ENCODE peak calls at places on chromosomes 2 and 18, in four cellular contexts. One of them, this sample, is unnamed.

GRCh38 chr2:165837122-165837521 is 43.1 kb upstream of the GALNT3 start:
- DNase-seq in MM.1S: no peak
- DNase-seq in psoas muscle: no peak
- DNase-seq in transverse colon: no peak
- DNase-seq in this sample: no peak

GRCh38 chr18:26524952-26525351 is 23.4 kb downstream of the KCTD1 start:
- DNase-seq in MM.1S: no peak
- DNase-seq in psoas muscle: no peak
- DNase-seq in transverse colon: no peak
- DNase-seq in this sample: no peak

GRCh38 chr2:215914067-215914776 is 99.1 kb downstream of the MREG start:
- DNase-seq in MM.1S: peak
- DNase-seq in psoas muscle: no peak
- DNase-seq in transverse colon: no peak
- DNase-seq in this sample: no peak

GRCh38 chr18:12754511-12754910 is 51.7 kb downstream of the PSMG2 start:
- DNase-seq in MM.1S: no peak
- DNase-seq in psoas muscle: no peak
- DNase-seq in transverse colon: no peak
- DNase-seq in this sample: no peak

GRCh38 chr18:7575465-7576026 is 8.4 kb downstream of the PTPRM start:
- DNase-seq in MM.1S: peak
- DNase-seq in psoas muscle: no peak
- DNase-seq in transverse colon: no peak
- DNase-seq in this sample: no peak

GRCh38 chr2:73243884-73244570 is 9.9 kb downstream of the CCT7 start:
- DNase-seq in MM.1S: no peak
- DNase-seq in psoas muscle: no peak
- DNase-seq in transverse colon: no peak
- DNase-seq in this sample: no peak

GRCh38 chr2:237227190-237227988 is 141.7 kb downstream of the COPS8 start:
- DNase-seq in MM.1S: no peak
- DNase-seq in psoas muscle: no peak
- DNase-seq in transverse colon: no peak
- DNase-seq in this sample: no peak

GRCh38 chr2:181120625-181121024 is 140.2 kb downstream of the UBE2E3 start:
- DNase-seq in MM.1S: no peak
- DNase-seq in psoas muscle: no peak
- DNase-seq in transverse colon: no peak
- DNase-seq in this sample: no peak

GRCh38 chr2:222318026-222318711 is 19.4 kb upstream of the PAX3 start:
- DNase-seq in MM.1S: peak
- DNase-seq in psoas muscle: peak
- DNase-seq in transverse colon: peak
- DNase-seq in this sample: peak

GRCh38 chr2:46179037-46179621 is 118.1 kb upstream of the EPAS1 start:
- DNase-seq in MM.1S: no peak
- DNase-seq in psoas muscle: peak
- DNase-seq in transverse colon: peak
- DNase-seq in this sample: peak

GRCh38 chr2:121155502-121156056 is 129.4 kb downstream of the TFCP2L1 start:
- DNase-seq in MM.1S: no peak
- DNase-seq in psoas muscle: no peak
- DNase-seq in transverse colon: peak
- DNase-seq in this sample: no peak

GRCh38 chr18:36888778-36889177 is 59.9 kb downstream of the KIAA1328 start:
- DNase-seq in MM.1S: no peak
- DNase-seq in psoas muscle: no peak
- DNase-seq in transverse colon: no peak
- DNase-seq in this sample: no peak

GRCh38 chr2:151009437-151010175 is 252.1 kb downstream of the RBM43 start:
- DNase-seq in MM.1S: no peak
- DNase-seq in psoas muscle: no peak
- DNase-seq in transverse colon: no peak
- DNase-seq in this sample: no peak

GRCh38 chr18:44973282-44973681 is 292.6 kb downstream of the SETBP1 start:
- DNase-seq in MM.1S: peak
- DNase-seq in psoas muscle: no peak
- DNase-seq in transverse colon: no peak
- DNase-seq in this sample: no peak

GRCh38 chr2:1496394-1496821 is 83.1 kb downstream of the TPO start:
- DNase-seq in MM.1S: no peak
- DNase-seq in psoas muscle: no peak
- DNase-seq in transverse colon: no peak
- DNase-seq in this sample: no peak

GRCh38 chr2:1497122-1497611 is 83.9 kb downstream of the TPO start:
- DNase-seq in MM.1S: no peak
- DNase-seq in psoas muscle: no peak
- DNase-seq in transverse colon: no peak
- DNase-seq in this sample: no peak

GRCh38 chr2:1499033-1499795 is 86.0 kb downstream of the TPO start:
- DNase-seq in MM.1S: no peak
- DNase-seq in psoas muscle: no peak
- DNase-seq in transverse colon: no peak
- DNase-seq in this sample: no peak

GRCh38 chr2:1495676-1496393 is 82.6 kb downstream of the TPO start:
- DNase-seq in MM.1S: no peak
- DNase-seq in psoas muscle: no peak
- DNase-seq in transverse colon: peak
- DNase-seq in this sample: no peak

DNA sequence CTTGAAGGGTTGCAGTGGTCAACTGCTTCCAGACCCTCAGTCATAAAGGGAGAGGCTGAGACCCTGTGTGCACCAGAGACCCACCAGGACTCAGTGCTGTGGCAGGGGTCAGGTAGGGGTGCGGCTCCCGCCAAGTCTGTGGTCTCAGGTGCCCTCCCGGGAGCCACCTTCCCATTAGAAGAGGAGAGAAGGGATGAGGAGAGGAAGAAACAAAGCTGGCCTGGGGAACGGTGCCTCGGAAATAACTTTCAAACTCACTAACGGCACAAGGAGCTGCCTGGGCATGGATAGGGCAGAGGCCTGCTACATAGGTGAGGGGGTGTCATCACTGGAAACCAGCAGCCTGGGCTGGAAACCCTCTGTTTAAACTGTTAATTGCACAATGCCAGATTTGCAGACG is 84.9 kb downstream of the TPO start:
- DNase-seq in MM.1S: no peak
- DNase-seq in psoas muscle: no peak
- DNase-seq in transverse colon: no peak
- DNase-seq in this sample: no peak
- H3K27ac ChIP-seq in MM.1S: no peak
- H3K27ac ChIP-seq in psoas muscle: no peak
- H3K27ac ChIP-seq in transverse colon: no peak
- H3K27ac ChIP-seq in this sample: no peak

GRCh38 chr18:55280515-55280914 is 307.5 kb downstream of the TCF4 start:
- DNase-seq in MM.1S: no peak
- DNase-seq in psoas muscle: no peak
- DNase-seq in transverse colon: no peak
- DNase-seq in this sample: no peak

GRCh38 chr18:55272510-55273243 is 313.4 kb upstream of the CCDC68 start:
- DNase-seq in MM.1S: no peak
- DNase-seq in psoas muscle: no peak
- DNase-seq in transverse colon: no peak
- DNase-seq in this sample: no peak

GRCh38 chr18:55269632-55270031 is 310.4 kb upstream of the CCDC68 start:
- DNase-seq in MM.1S: no peak
- DNase-seq in psoas muscle: no peak
- DNase-seq in transverse colon: no peak
- DNase-seq in this sample: no peak

DNA sequence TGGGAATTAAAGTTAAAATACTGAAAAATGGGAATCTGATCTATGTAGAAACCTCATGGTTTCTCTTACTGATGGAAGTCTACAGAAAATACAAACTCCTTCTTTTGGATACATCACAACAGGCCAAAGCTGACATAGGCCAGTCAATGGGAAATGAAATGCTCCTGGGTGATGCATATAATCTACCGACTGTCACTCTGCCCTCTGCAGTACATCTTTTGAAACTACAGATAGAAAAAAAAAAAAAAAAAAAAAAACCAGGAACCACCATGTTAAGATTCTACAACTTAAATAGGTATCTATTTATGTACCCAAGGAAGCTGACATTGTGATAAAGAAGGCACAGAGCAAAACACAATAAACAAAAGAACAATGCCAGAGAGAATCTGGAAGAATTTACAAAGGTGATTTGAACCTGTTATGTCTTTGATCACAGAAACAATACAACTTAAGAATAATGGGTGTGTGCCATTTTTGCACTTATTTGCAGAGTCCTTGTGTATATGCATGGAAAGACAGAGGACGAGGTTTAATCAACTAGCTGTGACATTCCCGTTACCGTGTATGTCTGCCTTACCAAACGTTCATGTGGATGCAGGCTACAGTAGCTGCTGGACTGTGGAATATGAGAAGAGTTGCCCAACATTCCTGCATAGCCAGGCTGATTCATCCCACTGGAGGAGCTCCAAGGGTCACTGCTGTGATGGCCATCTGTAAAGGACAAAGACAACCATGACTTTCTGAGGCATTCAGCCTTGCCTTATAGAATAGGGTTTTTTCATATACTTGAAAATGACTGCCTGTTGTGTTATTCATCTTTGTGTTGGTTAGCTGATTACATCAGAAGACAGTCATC is 312.7 kb downstream of the TCF4 start:
- DNase-seq in MM.1S: peak
- DNase-seq in psoas muscle: peak
- DNase-seq in transverse colon: no peak
- DNase-seq in this sample: no peak
- TF ChIP-seq CTCF in MM.1S: peak
- TF ChIP-seq CTCF in psoas muscle: peak
- TF ChIP-seq CTCF in transverse colon: no peak
- TF ChIP-seq CTCF in this sample: no peak

GRCh38 chr2:28387082-28387960 is 5.3 kb upstream of the FOSL2 start:
- DNase-seq in MM.1S: no peak
- DNase-seq in psoas muscle: no peak
- DNase-seq in transverse colon: no peak
- DNase-seq in this sample: no peak
- H3K27ac ChIP-seq in MM.1S: no peak
- H3K27ac ChIP-seq in psoas muscle: no peak
- H3K27ac ChIP-seq in transverse colon: no peak
- H3K27ac ChIP-seq in this sample: no peak

GRCh38 chr2:133833746-133834145 is 265.5 kb upstream of the NCKAP5 start:
- DNase-seq in MM.1S: peak
- DNase-seq in psoas muscle: no peak
- DNase-seq in transverse colon: no peak
- DNase-seq in this sample: no peak
- TF ChIP-seq CTCF in MM.1S: no peak
- TF ChIP-seq CTCF in psoas muscle: no peak
- TF ChIP-seq CTCF in transverse colon: no peak
- TF ChIP-seq CTCF in this sample: no peak

GRCh38 chr18:54786211-54786610 is 42.1 kb upstream of the RAB27B start:
- DNase-seq in MM.1S: no peak
- DNase-seq in psoas muscle: no peak
- DNase-seq in transverse colon: no peak
- DNase-seq in this sample: no peak

GRCh38 chr18:54780285-54780861 is 47.9 kb upstream of the RAB27B start:
- DNase-seq in MM.1S: no peak
- DNase-seq in psoas muscle: no peak
- DNase-seq in transverse colon: no peak
- DNase-seq in this sample: no peak

GRCh38 chr18:54787098-54787497 is 41.2 kb upstream of the RAB27B start:
- DNase-seq in MM.1S: no peak
- DNase-seq in psoas muscle: no peak
- DNase-seq in transverse colon: no peak
- DNase-seq in this sample: no peak

GRCh38 chr18:54780970-54781369 is 47.3 kb upstream of the RAB27B start:
- DNase-seq in MM.1S: no peak
- DNase-seq in psoas muscle: no peak
- DNase-seq in transverse colon: no peak
- DNase-seq in this sample: no peak

DNA sequence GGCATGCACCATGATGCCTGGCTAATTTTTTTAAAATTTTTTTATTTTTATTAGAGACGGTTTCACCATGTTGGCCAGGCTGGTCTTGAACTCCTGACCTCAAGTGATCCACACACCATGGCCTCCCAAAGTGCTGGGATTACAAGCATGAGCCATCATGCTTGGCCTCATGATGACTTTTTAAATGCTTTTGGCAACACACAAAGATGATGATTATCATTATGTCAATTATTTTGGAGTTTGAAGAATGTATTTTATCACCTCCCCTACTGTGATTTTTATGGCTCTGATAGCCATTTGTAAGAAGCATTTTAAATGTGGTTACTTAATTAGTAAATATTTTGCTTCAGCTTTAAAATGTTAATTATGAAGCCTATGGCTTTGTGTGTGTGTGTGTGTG is 45.2 kb upstream of the RAB27B start:
- DNase-seq in MM.1S: no peak
- DNase-seq in psoas muscle: no peak
- DNase-seq in transverse colon: no peak
- DNase-seq in this sample: no peak
- H3K27ac ChIP-seq in MM.1S: no peak
- H3K27ac ChIP-seq in psoas muscle: no peak
- H3K27ac ChIP-seq in transverse colon: no peak
- H3K27ac ChIP-seq in this sample: no peak

GRCh38 chr2:24435391-24436316 is 55.4 kb upstream of the NCOA1 start:
- DNase-seq in MM.1S: no peak
- DNase-seq in psoas muscle: peak
- DNase-seq in transverse colon: peak
- DNase-seq in this sample: peak

GRCh38 chr2:24432121-24432520 is 58.9 kb upstream of the NCOA1 start:
- DNase-seq in MM.1S: no peak
- DNase-seq in psoas muscle: no peak
- DNase-seq in transverse colon: no peak
- DNase-seq in this sample: no peak

GRCh38 chr2:24439280-24439970 is 51.6 kb upstream of the NCOA1 start:
- DNase-seq in MM.1S: no peak
- DNase-seq in psoas muscle: no peak
- DNase-seq in transverse colon: no peak
- DNase-seq in this sample: no peak

GRCh38 chr2:24438106-24438505 is 52.9 kb upstream of the NCOA1 start:
- DNase-seq in MM.1S: no peak
- DNase-seq in psoas muscle: no peak
- DNase-seq in transverse colon: no peak
- DNase-seq in this sample: no peak

DNA sequence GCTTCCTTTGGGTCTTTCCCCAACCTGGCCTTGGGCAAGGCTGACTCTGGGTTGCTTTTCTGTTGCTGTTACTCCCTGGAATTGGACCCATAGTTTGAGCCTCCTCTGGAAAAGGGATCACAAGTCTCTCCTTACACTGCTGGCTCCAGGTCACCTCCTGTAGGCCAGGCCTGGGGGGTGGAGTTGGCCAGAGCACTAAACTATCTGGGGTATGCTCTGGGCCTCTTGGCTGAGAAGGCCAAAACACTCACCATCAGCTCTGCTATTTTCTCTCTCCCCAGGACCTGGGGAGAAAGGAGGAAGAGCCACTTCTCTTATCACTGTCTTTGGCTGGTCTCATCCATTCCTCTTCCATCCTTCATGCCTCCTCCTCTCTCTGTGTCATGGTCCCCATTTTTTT is 56.5 kb upstream of the NCOA1 start:
- DNase-seq in MM.1S: no peak
- DNase-seq in psoas muscle: peak
- DNase-seq in transverse colon: no peak
- DNase-seq in this sample: peak
- TF ChIP-seq CTCF in MM.1S: no peak
- TF ChIP-seq CTCF in psoas muscle: no peak
- TF ChIP-seq CTCF in transverse colon: no peak
- TF ChIP-seq CTCF in this sample: no peak

GRCh38 chr2:240999001-240999791 is 778 bp downstream of the SNED1 start:
- DNase-seq in MM.1S: no peak
- DNase-seq in psoas muscle: peak
- DNase-seq in transverse colon: peak
- DNase-seq in this sample: peak
- H3K27ac ChIP-seq in MM.1S: no peak
- H3K27ac ChIP-seq in psoas muscle: peak
- H3K27ac ChIP-seq in transverse colon: peak
- H3K27ac ChIP-seq in this sample: peak

This sample was measured in ovary.